ENCODE peak calls at places on chromosomes 5 and 9, in seven cellular contexts. One of them, this sample, is unnamed.

GRCh38 chr9:107488400-107489143 is 997 bp downstream of the KLF4 start:
- DNase-seq in hepatocyte: peak
- DNase-seq in HCT116: no peak
- DNase-seq in tibial artery: peak
- DNase-seq in OCI-LY7: no peak
- DNase-seq in body of pancreas: peak
- DNase-seq in AG04450: no peak
- DNase-seq in this sample: peak

GRCh38 chr9:69816775-69817174 is 3.8 kb upstream of the CFAP95 start:
- DNase-seq in tibial artery: no peak
- DNase-seq in hepatocyte: no peak
- DNase-seq in OCI-LY7: no peak
- DNase-seq in AG04450: no peak
- DNase-seq in body of pancreas: no peak
- DNase-seq in HCT116: no peak
- DNase-seq in this sample: no peak

GRCh38 chr5:31655491-31655890 is 16.6 kb downstream of the PDZD2 start:
- DNase-seq in OCI-LY7: no peak
- DNase-seq in body of pancreas: no peak
- DNase-seq in AG04450: no peak
- DNase-seq in tibial artery: no peak
- DNase-seq in HCT116: no peak
- DNase-seq in hepatocyte: no peak
- DNase-seq in this sample: no peak

GRCh38 chr9:61665330-61665751 is 475.5 kb downstream of the SPATA31A7 start:
- DNase-seq in HCT116: no peak
- DNase-seq in body of pancreas: no peak
- DNase-seq in tibial artery: no peak
- DNase-seq in OCI-LY7: no peak
- DNase-seq in hepatocyte: no peak
- DNase-seq in AG04450: no peak
- DNase-seq in this sample: no peak

GRCh38 chr5:179610109-179610902 is 13.2 kb downstream of the HNRNPH1 start:
- DNase-seq in AG04450: no peak
- DNase-seq in HCT116: no peak
- DNase-seq in tibial artery: no peak
- DNase-seq in hepatocyte: no peak
- DNase-seq in body of pancreas: no peak
- DNase-seq in OCI-LY7: no peak
- DNase-seq in this sample: no peak

GRCh38 chr5:159262472-159262858 is 625 bp upstream of the UBLCP1 start:
- DNase-seq in hepatocyte: no peak
- DNase-seq in body of pancreas: no peak
- DNase-seq in OCI-LY7: no peak
- DNase-seq in AG04450: no peak
- DNase-seq in tibial artery: no peak
- DNase-seq in HCT116: peak
- DNase-seq in this sample: peak

GRCh38 chr5:1524799-1525623 is 1.3 kb upstream of the LPCAT1 start:
- DNase-seq in tibial artery: peak
- DNase-seq in HCT116: no peak
- DNase-seq in body of pancreas: peak
- DNase-seq in OCI-LY7: peak
- DNase-seq in AG04450: no peak
- DNase-seq in hepatocyte: no peak
- DNase-seq in this sample: no peak

GRCh38 chr9:120383999-120384924 is 195.7 kb downstream of the CDK5RAP2 start:
- DNase-seq in hepatocyte: peak
- DNase-seq in tibial artery: no peak
- DNase-seq in body of pancreas: peak
- DNase-seq in OCI-LY7: no peak
- DNase-seq in HCT116: no peak
- DNase-seq in AG04450: peak
- DNase-seq in this sample: no peak

GRCh38 chr9:121206516-121207370 is 5.1 kb upstream of the RAB14 start:
- DNase-seq in HCT116: no peak
- DNase-seq in OCI-LY7: peak
- DNase-seq in hepatocyte: no peak
- DNase-seq in body of pancreas: no peak
- DNase-seq in tibial artery: no peak
- DNase-seq in AG04450: no peak
- DNase-seq in this sample: no peak

GRCh38 chr9:78958887-78959286 is 612.9 kb upstream of the TLE4 start:
- DNase-seq in AG04450: no peak
- DNase-seq in hepatocyte: no peak
- DNase-seq in HCT116: peak
- DNase-seq in body of pancreas: no peak
- DNase-seq in tibial artery: no peak
- DNase-seq in OCI-LY7: peak
- DNase-seq in this sample: no peak

GRCh38 chr9:94760646-94761045 is 34.1 kb downstream of the AOPEP start:
- DNase-seq in hepatocyte: no peak
- DNase-seq in OCI-LY7: no peak
- DNase-seq in HCT116: no peak
- DNase-seq in AG04450: no peak
- DNase-seq in body of pancreas: no peak
- DNase-seq in tibial artery: no peak
- DNase-seq in this sample: no peak

GRCh38 chr9:38011991-38012390 is 57.0 kb downstream of the SHB start:
- DNase-seq in OCI-LY7: no peak
- DNase-seq in body of pancreas: no peak
- DNase-seq in HCT116: no peak
- DNase-seq in hepatocyte: no peak
- DNase-seq in AG04450: no peak
- DNase-seq in tibial artery: no peak
- DNase-seq in this sample: no peak

GRCh38 chr9:114666841-114667240 is 9.2 kb upstream of the TEX53 start:
- DNase-seq in hepatocyte: no peak
- DNase-seq in OCI-LY7: no peak
- DNase-seq in tibial artery: no peak
- DNase-seq in HCT116: no peak
- DNase-seq in body of pancreas: no peak
- DNase-seq in AG04450: no peak
- DNase-seq in this sample: no peak

GRCh38 chr5:57676228-57677098 is 193.9 kb upstream of the ACTBL2 start:
- DNase-seq in body of pancreas: no peak
- DNase-seq in HCT116: no peak
- DNase-seq in OCI-LY7: no peak
- DNase-seq in hepatocyte: peak
- DNase-seq in tibial artery: no peak
- DNase-seq in AG04450: peak
- DNase-seq in this sample: no peak

GRCh38 chr5:173638126-173638525 is 21.7 kb upstream of the BOD1 start:
- DNase-seq in hepatocyte: no peak
- DNase-seq in tibial artery: no peak
- DNase-seq in AG04450: no peak
- DNase-seq in body of pancreas: no peak
- DNase-seq in OCI-LY7: no peak
- DNase-seq in HCT116: no peak
- DNase-seq in this sample: no peak

GRCh38 chr5:73447234-73448071 is 1.1 kb downstream of the FOXD1 start:
- DNase-seq in hepatocyte: peak
- DNase-seq in AG04450: no peak
- DNase-seq in body of pancreas: no peak
- DNase-seq in OCI-LY7: peak
- DNase-seq in tibial artery: no peak
- DNase-seq in HCT116: no peak
- DNase-seq in this sample: no peak

GRCh38 chr5:171747061-171747859 is 38.4 kb upstream of the SMIM23 start:
- DNase-seq in AG04450: no peak
- DNase-seq in tibial artery: no peak
- DNase-seq in body of pancreas: no peak
- DNase-seq in hepatocyte: no peak
- DNase-seq in HCT116: no peak
- DNase-seq in OCI-LY7: no peak
- DNase-seq in this sample: peak

GRCh38 chr9:108903437-108904103 is 30.4 kb downstream of the ELP1 start:
- DNase-seq in AG04450: no peak
- DNase-seq in hepatocyte: no peak
- DNase-seq in HCT116: no peak
- DNase-seq in tibial artery: no peak
- DNase-seq in OCI-LY7: no peak
- DNase-seq in body of pancreas: no peak
- DNase-seq in this sample: no peak

GRCh38 chr5:74762599-74762998 is 4.3 kb downstream of the GFM2 start:
- DNase-seq in body of pancreas: no peak
- DNase-seq in AG04450: peak
- DNase-seq in HCT116: peak
- DNase-seq in tibial artery: no peak
- DNase-seq in hepatocyte: peak
- DNase-seq in OCI-LY7: no peak
- DNase-seq in this sample: peak

GRCh38 chr5:73901045-73901444 is 275.0 kb downstream of the ARHGEF28 start:
- DNase-seq in tibial artery: no peak
- DNase-seq in AG04450: peak
- DNase-seq in body of pancreas: no peak
- DNase-seq in OCI-LY7: no peak
- DNase-seq in HCT116: peak
- DNase-seq in hepatocyte: peak
- DNase-seq in this sample: peak

GRCh38 chr5:160159991-160160826 is 41.0 kb upstream of the PWWP2A start:
- DNase-seq in OCI-LY7: peak
- DNase-seq in tibial artery: no peak
- DNase-seq in HCT116: no peak
- DNase-seq in hepatocyte: peak
- DNase-seq in AG04450: no peak
- DNase-seq in body of pancreas: no peak
- DNase-seq in this sample: no peak

GRCh38 chr5:38069360-38069759 is 189.0 kb upstream of the EGFLAM start:
- DNase-seq in tibial artery: no peak
- DNase-seq in AG04450: no peak
- DNase-seq in OCI-LY7: no peak
- DNase-seq in HCT116: no peak
- DNase-seq in body of pancreas: peak
- DNase-seq in hepatocyte: peak
- DNase-seq in this sample: peak
- H3K27ac ChIP-seq in tibial artery: no peak
- H3K27ac ChIP-seq in AG04450: no peak
- H3K27ac ChIP-seq in OCI-LY7: no peak
- H3K27ac ChIP-seq in HCT116: no peak
- H3K27ac ChIP-seq in body of pancreas: peak
- H3K27ac ChIP-seq in hepatocyte: no peak
- H3K27ac ChIP-seq in this sample: no peak

GRCh38 chr9:129013674-129014073 is 14.5 kb downstream of the SH3GLB2 start:
- DNase-seq in HCT116: no peak
- DNase-seq in hepatocyte: no peak
- DNase-seq in tibial artery: no peak
- DNase-seq in body of pancreas: no peak
- DNase-seq in OCI-LY7: no peak
- DNase-seq in AG04450: no peak
- DNase-seq in this sample: no peak

GRCh38 chr9:129012893-129013448 is 15.2 kb downstream of the SH3GLB2 start:
- DNase-seq in hepatocyte: peak
- DNase-seq in body of pancreas: no peak
- DNase-seq in OCI-LY7: no peak
- DNase-seq in HCT116: no peak
- DNase-seq in AG04450: no peak
- DNase-seq in tibial artery: no peak
- DNase-seq in this sample: no peak

GRCh38 chr9:129012343-129012742 is 15.8 kb downstream of the SH3GLB2 start:
- DNase-seq in AG04450: no peak
- DNase-seq in hepatocyte: no peak
- DNase-seq in tibial artery: no peak
- DNase-seq in body of pancreas: no peak
- DNase-seq in HCT116: no peak
- DNase-seq in OCI-LY7: no peak
- DNase-seq in this sample: no peak

GRCh38 chr9:129014611-129015010 is 13.5 kb downstream of the SH3GLB2 start:
- DNase-seq in HCT116: no peak
- DNase-seq in OCI-LY7: no peak
- DNase-seq in hepatocyte: no peak
- DNase-seq in tibial artery: no peak
- DNase-seq in AG04450: no peak
- DNase-seq in body of pancreas: no peak
- DNase-seq in this sample: no peak

DNA sequence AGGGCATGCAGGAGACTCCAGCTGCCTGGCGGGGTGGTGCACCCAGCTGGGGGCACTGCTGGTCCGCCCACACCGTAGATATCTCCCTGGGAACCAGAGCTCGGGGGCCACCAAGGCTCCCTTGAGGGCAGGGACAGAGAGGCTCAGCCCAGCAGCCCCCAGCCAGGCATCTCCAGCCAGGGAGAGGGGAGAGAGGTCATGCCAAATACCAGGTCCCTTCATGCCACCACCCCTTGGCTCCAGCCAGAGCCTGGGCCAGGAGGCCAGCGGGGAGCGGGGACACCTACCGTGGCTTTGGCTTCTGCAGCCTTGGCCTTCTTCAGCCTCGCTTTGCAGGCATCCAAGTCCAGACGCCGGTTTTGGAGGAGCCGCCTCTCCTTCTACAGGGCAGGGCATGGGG is 14.0 kb downstream of the SH3GLB2 start:
- DNase-seq in hepatocyte: peak
- DNase-seq in OCI-LY7: no peak
- DNase-seq in tibial artery: no peak
- DNase-seq in AG04450: no peak
- DNase-seq in body of pancreas: no peak
- DNase-seq in HCT116: no peak
- DNase-seq in this sample: no peak
- H3K27ac ChIP-seq in hepatocyte: no peak
- H3K27ac ChIP-seq in OCI-LY7: no peak
- H3K27ac ChIP-seq in tibial artery: no peak
- H3K27ac ChIP-seq in AG04450: no peak
- H3K27ac ChIP-seq in body of pancreas: no peak
- H3K27ac ChIP-seq in HCT116: no peak
- H3K27ac ChIP-seq in this sample: peak

GRCh38 chr9:89522979-89523305 is 25.0 kb upstream of the SEMA4D start:
- DNase-seq in AG04450: no peak
- DNase-seq in body of pancreas: no peak
- DNase-seq in HCT116: no peak
- DNase-seq in tibial artery: no peak
- DNase-seq in hepatocyte: no peak
- DNase-seq in OCI-LY7: no peak
- DNase-seq in this sample: no peak

GRCh38 chr9:89515416-89515815 is 17.5 kb upstream of the SEMA4D start:
- DNase-seq in OCI-LY7: no peak
- DNase-seq in tibial artery: no peak
- DNase-seq in hepatocyte: no peak
- DNase-seq in AG04450: no peak
- DNase-seq in body of pancreas: no peak
- DNase-seq in HCT116: no peak
- DNase-seq in this sample: no peak

GRCh38 chr9:89519393-89519805 is 21.5 kb upstream of the SEMA4D start:
- DNase-seq in AG04450: no peak
- DNase-seq in OCI-LY7: no peak
- DNase-seq in body of pancreas: peak
- DNase-seq in HCT116: peak
- DNase-seq in hepatocyte: no peak
- DNase-seq in tibial artery: no peak
- DNase-seq in this sample: peak

GRCh38 chr9:89522261-89522978 is 24.5 kb upstream of the SEMA4D start:
- DNase-seq in HCT116: no peak
- DNase-seq in tibial artery: peak
- DNase-seq in hepatocyte: no peak
- DNase-seq in AG04450: no peak
- DNase-seq in OCI-LY7: peak
- DNase-seq in body of pancreas: no peak
- DNase-seq in this sample: no peak

GRCh38 chr9:89518466-89519392 is 20.8 kb upstream of the SEMA4D start:
- DNase-seq in OCI-LY7: peak
- DNase-seq in AG04450: no peak
- DNase-seq in body of pancreas: no peak
- DNase-seq in hepatocyte: no peak
- DNase-seq in HCT116: no peak
- DNase-seq in tibial artery: no peak
- DNase-seq in this sample: no peak
- H3K27ac ChIP-seq in OCI-LY7: no peak
- H3K27ac ChIP-seq in AG04450: peak
- H3K27ac ChIP-seq in body of pancreas: peak
- H3K27ac ChIP-seq in hepatocyte: no peak
- H3K27ac ChIP-seq in HCT116: no peak
- H3K27ac ChIP-seq in tibial artery: no peak
- H3K27ac ChIP-seq in this sample: no peak

GRCh38 chr9:211036-211435 is 3.6 kb upstream of the DOCK8 start:
- DNase-seq in hepatocyte: no peak
- DNase-seq in OCI-LY7: no peak
- DNase-seq in tibial artery: no peak
- DNase-seq in HCT116: no peak
- DNase-seq in body of pancreas: no peak
- DNase-seq in AG04450: no peak
- DNase-seq in this sample: no peak
- H3K27ac ChIP-seq in hepatocyte: no peak
- H3K27ac ChIP-seq in OCI-LY7: no peak
- H3K27ac ChIP-seq in tibial artery: no peak
- H3K27ac ChIP-seq in HCT116: no peak
- H3K27ac ChIP-seq in body of pancreas: peak
- H3K27ac ChIP-seq in AG04450: no peak
- H3K27ac ChIP-seq in this sample: no peak

This sample was measured in RWPE1.